ENCODE peak calls at places on chromosomes 5 and 9, in four cellular contexts. B is activated T-cell treated with anti-CD3 and anti-CD28 coated beads, Interleukin-2, amount 50 U/mL, for 4 hours; A is HT-29; M is posterior cingulate gyrus. O is an unnamed sample.

GRCh38 chr5:107104774-107105050 is 566.0 kb downstream of the EFNA5 start:
- DNase-seq in B (no peak), A (peak; percentile 77), M (no peak), O (no peak)

GRCh38 chr5:72572236-72572765 is 65.1 kb upstream of the ZNF366 start:
- DNase-seq in B (no peak), A (no peak), M (no peak), O (no peak)

GRCh38 chr5:64229163-64229774 is 63.6 kb downstream of the RNF180 start:
- DNase-seq in B (no peak), A (peak; percentile 61), M (no peak), O (no peak)

GRCh38 chr5:117623042-117623815 is 1048.6 kb upstream of the SEMA6A start:
- DNase-seq in B (no peak), A (no peak), M (no peak), O (no peak)

GRCh38 chr9:16728128-16728505 is 142.4 kb downstream of the BNC2 start:
- DNase-seq in B (no peak), A (no peak), M (no peak), O (no peak)

GRCh38 chr5:180138976-180139730 is 67.6 kb upstream of the RNF130 start:
- DNase-seq in B (no peak), A (no peak), M (peak; percentile 10), O (no peak)

GRCh38 chr5:150397749-150398431 is 14.8 kb downstream of the CD74 start:
- DNase-seq in B (no peak), A (no peak), M (no peak), O (no peak)

GRCh38 chr5:72623936-72624335 is 116.7 kb upstream of the ZNF366 start:
- DNase-seq in B (no peak), A (no peak), M (no peak), O (no peak)

GRCh38 chr9:95764490-95764889 is 111.0 kb upstream of the ERCC6L2 start:
- DNase-seq in B (no peak), A (no peak), M (no peak), O (no peak)

GRCh38 chr5:75059887-75060286 is 7.5 kb upstream of the GCNT4 start:
- DNase-seq in B (peak; percentile 33), A (no peak), M (no peak), O (peak; percentile 29)

GRCh38 chr5:79133121-79133656 is 21.6 kb downstream of the BHMT start:
- DNase-seq in B (no peak), A (peak; percentile 65), M (no peak), O (no peak)

GRCh38 chr9:116349684-116350083 is 196.1 kb downstream of the PAPPA start:
- DNase-seq in B (no peak), A (no peak), M (no peak), O (no peak)

GRCh38 chr9:95511232-95511951 is 5.4 kb downstream of the PTCH1 start:
- DNase-seq in B (peak; percentile 27), A (peak; percentile 72), M (no peak), O (peak; percentile 44)

GRCh38 chr5:73213566-73213998 is 40.6 kb downstream of the TMEM174 start:
- DNase-seq in B (no peak), A (no peak), M (no peak), O (no peak)

GRCh38 chr5:115246361-115246991 is 16.2 kb downstream of the PGGT1B start:
- DNase-seq in B (no peak), A (peak; percentile 69), M (no peak), O (no peak)

GRCh38 chr9:127746959-127747569 is 12.0 kb upstream of the TOR2A start:
- DNase-seq in B (peak; percentile 25), A (peak; percentile 52), M (no peak), O (peak; percentile 45)

GRCh38 chr5:56026863-56027300 is 32.1 kb upstream of the IL6ST start:
- DNase-seq in B (no peak), A (no peak), M (no peak), O (no peak)

GRCh38 chr5:178602752-178603151 is 12.6 kb upstream of the COL23A1 start:
- DNase-seq in B (no peak), A (no peak), M (no peak), O (no peak)

GRCh38 chr5:54563083-54563761 is 45.7 kb downstream of the SNX18 start:
- DNase-seq in B (no peak), A (no peak), M (no peak), O (no peak)

GRCh38 chr9:33794560-33794959 is 801 bp upstream of the PRSS3 start:
- DNase-seq in B (no peak), A (no peak), M (no peak), O (no peak)

GRCh38 chr9:70566066-70566465 is 151.6 kb upstream of the KLF9 start:
- DNase-seq in B (no peak), A (no peak), M (no peak), O (no peak)

GRCh38 chr9:108565651-108566378 is 290.0 kb downstream of the ACTL7B start:
- DNase-seq in B (no peak), A (peak; percentile 85), M (peak; percentile 34), O (no peak)

GRCh38 chr9:123952631-123953147 is 22.8 kb upstream of the DENND1A start:
- DNase-seq in B (no peak), A (no peak), M (no peak), O (no peak)

GRCh38 chr9:4489919-4490704 is at the start of gene SLC1A1:
- DNase-seq in B (no peak), A (peak; percentile 88), M (peak; percentile 31), O (peak; percentile 18)

GRCh38 chr5:5291357-5291756 is 131.1 kb upstream of the ICE1 start:
- DNase-seq in B (no peak), A (no peak), M (no peak), O (no peak)

GRCh38 chr9:6498982-6499381 is 86.0 kb downstream of the UHRF2 start:
- DNase-seq in B (no peak), A (no peak), M (no peak), O (no peak)

GRCh38 chr5:149860801-149861322 is 83.7 kb downstream of the PDE6A start:
- DNase-seq in B (no peak), A (no peak), M (no peak), O (no peak)

GRCh38 chr9:124011460-124012301 is at the start of gene LHX2:
- DNase-seq in B (no peak), A (no peak), M (peak; percentile 41), O (no peak)

GRCh38 chr5:173554989-173555705 is 61.3 kb downstream of the BOD1 start:
- DNase-seq in B (no peak), A (no peak), M (peak; percentile 60), O (no peak)

GRCh38 chr5:8340739-8341344 is 471.9 kb downstream of the MTRR start:
- DNase-seq in B (no peak), A (peak; percentile 38), M (no peak), O (no peak)